ENCODE peak calls at places on chromosome 2, in ten cellular contexts. N, X, H, F, A, Y, C, G, L and Q are unnamed samples.

GRCh38 chr2:43426305-43427031 is 169.4 kb downstream of the THADA start:
- DNase-seq in N (peak), X (peak), H (peak), F (peak), A (peak), Y (no peak), C (peak), G (peak), L (peak), Q (peak)

GRCh38 chr2:229335349-229335748 is 64.3 kb upstream of the PID1 start:
- DNase-seq in N (no peak), X (no peak), H (no peak), F (no peak), A (no peak), Y (no peak), C (no peak), G (no peak), L (no peak), Q (no peak)

GRCh38 chr2:31541853-31542252 is 38.9 kb downstream of the SRD5A2 start:
- DNase-seq in N (no peak), X (no peak), H (no peak), F (no peak), A (no peak), Y (no peak), C (no peak), G (no peak), L (no peak), Q (no peak)

GRCh38 chr2:168738057-168738456 is 64.4 kb upstream of the NOSTRIN start:
- DNase-seq in N (peak), X (no peak), H (no peak), F (no peak), A (no peak), Y (no peak), C (no peak), G (no peak), L (no peak), Q (no peak)

GRCh38 chr2:24878341-24878740 is 41.7 kb downstream of the ADCY3 start:
- DNase-seq in N (no peak), X (no peak), H (no peak), F (no peak), A (no peak), Y (no peak), C (no peak), G (no peak), L (no peak), Q (no peak)

GRCh38 chr2:8441986-8442385 is 239.9 kb upstream of the ID2 start:
- DNase-seq in N (no peak), X (no peak), H (no peak), F (no peak), A (no peak), Y (no peak), C (no peak), G (no peak), L (no peak), Q (no peak)

GRCh38 chr2:199456383-199457146 is 1.2 kb downstream of the SATB2 start:
- DNase-seq in N (no peak), X (peak), H (no peak), F (peak), A (no peak), Y (no peak), C (no peak), G (no peak), L (no peak), Q (no peak)

GRCh38 chr2:155431004-155431507 is 732.6 kb downstream of the KCNJ3 start:
- DNase-seq in N (no peak), X (no peak), H (no peak), F (no peak), A (no peak), Y (no peak), C (no peak), G (no peak), L (no peak), Q (no peak)